ENCODE peak calls at places on chromosomes 11 and 22, in four cellular contexts. One of them, this sample, is unnamed.
A peak's percentile ranks its signal among the peaks of the same experiment; 100 is the strongest.

GRCh38 chr11:17258670-17259069 is 17.9 kb upstream of the NUCB2 start:
- DNase-seq in D721Med: no peak
- DNase-seq in AG04450: no peak
- DNase-seq in RWPE1: no peak
- DNase-seq in this sample: no peak

GRCh38 chr22:33328789-33329296 is 270.7 kb upstream of the SYN3 start:
- DNase-seq in D721Med: no peak
- DNase-seq in AG04450: peak; percentile 27
- DNase-seq in RWPE1: no peak
- DNase-seq in this sample: no peak

GRCh38 chr11:1782831-1783724 is 19.4 kb upstream of the CTSD start:
- DNase-seq in D721Med: no peak
- DNase-seq in AG04450: no peak
- DNase-seq in RWPE1: no peak
- DNase-seq in this sample: no peak

GRCh38 chr11:119663279-119663678 is 65.7 kb downstream of the NECTIN1 start:
- DNase-seq in D721Med: no peak
- DNase-seq in AG04450: no peak
- DNase-seq in RWPE1: no peak
- DNase-seq in this sample: no peak

GRCh38 chr11:47860526-47860925 is 12.4 kb upstream of the NUP160 start:
- DNase-seq in D721Med: no peak
- DNase-seq in AG04450: no peak
- DNase-seq in RWPE1: no peak
- DNase-seq in this sample: no peak

GRCh38 chr11:121082670-121083069 is 18.4 kb upstream of the TECTA start:
- DNase-seq in D721Med: no peak
- DNase-seq in AG04450: no peak
- DNase-seq in RWPE1: no peak
- DNase-seq in this sample: no peak

GRCh38 chr11:72522186-72522585 is 87.9 kb upstream of the CLPB start:
- DNase-seq in D721Med: no peak
- DNase-seq in AG04450: no peak
- DNase-seq in RWPE1: no peak
- DNase-seq in this sample: no peak

GRCh38 chr22:42066937-42067336 is 3.7 kb downstream of the NAGA start:
- DNase-seq in D721Med: no peak
- DNase-seq in AG04450: no peak
- DNase-seq in RWPE1: no peak
- DNase-seq in this sample: peak; percentile 55

GRCh38 chr11:116641561-116642045 is 131.2 kb downstream of the BUD13 start:
- DNase-seq in D721Med: peak; percentile 83
- DNase-seq in AG04450: no peak
- DNase-seq in RWPE1: peak; percentile 69
- DNase-seq in this sample: no peak

GRCh38 chr11:127268956-127269355 is 268.4 kb upstream of the KIRREL3 start:
- DNase-seq in D721Med: no peak
- DNase-seq in AG04450: no peak
- DNase-seq in RWPE1: no peak
- DNase-seq in this sample: no peak

GRCh38 chr11:74559934-74560309 is 32.5 kb upstream of the POLD3 start:
- DNase-seq in D721Med: no peak
- DNase-seq in AG04450: no peak
- DNase-seq in RWPE1: no peak
- DNase-seq in this sample: no peak

GRCh38 chr11:27963370-27963769 is 144.6 kb downstream of the KIF18A start:
- DNase-seq in D721Med: no peak
- DNase-seq in AG04450: no peak
- DNase-seq in RWPE1: no peak
- DNase-seq in this sample: no peak

GRCh38 chr11:96254087-96254486 is 88.9 kb downstream of the MAML2 start:
- DNase-seq in D721Med: no peak
- DNase-seq in AG04450: no peak
- DNase-seq in RWPE1: no peak
- DNase-seq in this sample: no peak

DNA sequence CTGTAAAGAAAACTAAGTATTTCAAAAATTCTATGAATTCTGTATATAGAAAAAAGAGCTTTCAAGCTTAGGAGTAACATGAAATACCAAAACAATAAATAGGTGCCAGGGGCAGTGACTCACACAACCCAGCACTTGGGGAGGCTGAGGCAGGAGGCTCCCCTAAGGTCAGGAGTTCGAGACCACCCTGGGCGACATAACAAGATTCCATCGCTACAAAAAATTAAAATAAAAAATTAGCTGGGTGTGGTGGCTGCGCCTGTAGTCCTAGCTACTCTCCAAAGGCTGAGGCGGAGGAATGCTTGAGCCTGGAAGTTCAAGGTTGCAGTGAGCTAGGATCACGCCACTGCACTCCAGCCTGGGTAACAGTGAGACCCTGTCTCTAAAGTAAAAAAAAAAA is 21.5 kb downstream of the ZNF280B start:
- DNase-seq in D721Med: no peak
- DNase-seq in AG04450: no peak
- DNase-seq in RWPE1: no peak
- DNase-seq in this sample: no peak
- TF ChIP-seq CTCF in D721Med: no peak
- TF ChIP-seq CTCF in AG04450: no peak
- TF ChIP-seq CTCF in RWPE1: no peak
- TF ChIP-seq CTCF in this sample: no peak

GRCh38 chr22:20431520-20432237 is 5.9 kb downstream of the SCARF2 start:
- DNase-seq in D721Med: no peak
- DNase-seq in AG04450: no peak
- DNase-seq in RWPE1: no peak
- DNase-seq in this sample: no peak

GRCh38 chr22:20432244-20432686 is 5.4 kb downstream of the SCARF2 start:
- DNase-seq in D721Med: no peak
- DNase-seq in AG04450: no peak
- DNase-seq in RWPE1: no peak
- DNase-seq in this sample: no peak

GRCh38 chr22:20430101-20430640 is 7.5 kb downstream of the SCARF2 start:
- DNase-seq in D721Med: peak; percentile 10
- DNase-seq in AG04450: no peak
- DNase-seq in RWPE1: no peak
- DNase-seq in this sample: no peak

GRCh38 chr22:20429254-20430100 is 8.1 kb downstream of the SCARF2 start:
- DNase-seq in D721Med: peak; percentile 16
- DNase-seq in AG04450: no peak
- DNase-seq in RWPE1: no peak
- DNase-seq in this sample: no peak

GRCh38 chr22:20430641-20431519 is 6.7 kb downstream of the SCARF2 start:
- DNase-seq in D721Med: peak; percentile 5
- DNase-seq in AG04450: no peak
- DNase-seq in RWPE1: peak; percentile 54
- DNase-seq in this sample: no peak
- TF ChIP-seq CTCF in D721Med: no peak
- TF ChIP-seq CTCF in AG04450: peak; percentile 2
- TF ChIP-seq CTCF in RWPE1: peak; percentile 65
- TF ChIP-seq CTCF in this sample: peak; percentile 69

DNA sequence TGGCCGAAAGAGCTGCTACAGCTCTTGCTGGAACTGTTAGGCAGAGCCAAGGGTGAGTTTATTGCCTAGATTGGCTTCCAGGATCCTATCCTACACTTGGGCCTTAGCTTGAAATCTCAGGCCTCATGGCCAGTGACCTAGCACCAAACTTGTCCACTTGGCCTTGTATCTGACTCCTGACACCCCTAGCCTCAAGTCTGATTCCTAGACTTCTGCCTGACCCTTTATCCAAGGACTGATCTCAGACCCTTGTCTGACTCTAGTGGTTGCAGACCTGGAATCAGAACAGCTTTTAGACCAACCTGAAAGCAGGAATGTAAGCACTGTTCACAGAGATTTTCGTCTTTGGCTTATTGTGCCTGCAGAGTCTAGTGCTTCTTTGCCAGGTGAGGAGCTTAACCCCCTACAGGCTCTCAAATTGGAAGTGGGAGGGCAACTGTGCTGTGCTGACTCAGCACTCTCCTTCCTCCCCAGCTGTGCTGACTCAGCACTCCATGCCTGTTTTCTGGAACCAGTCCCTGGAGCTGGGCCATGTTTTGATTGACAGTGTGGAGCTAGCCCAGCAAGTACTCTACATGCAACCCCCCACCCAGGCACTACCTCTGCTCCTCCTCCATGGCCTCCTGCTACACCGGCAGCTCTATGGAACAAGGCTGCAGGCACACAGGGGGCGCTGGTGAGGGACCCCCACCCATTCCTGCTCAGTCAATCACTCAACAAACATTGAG is 35.1 kb downstream of the RRP8 start:
- DNase-seq in D721Med: no peak
- DNase-seq in AG04450: peak; percentile 38
- DNase-seq in RWPE1: peak; percentile 32
- DNase-seq in this sample: no peak
- TF ChIP-seq CTCF in D721Med: peak; percentile 18
- TF ChIP-seq CTCF in AG04450: peak; percentile 13
- TF ChIP-seq CTCF in RWPE1: no peak
- TF ChIP-seq CTCF in this sample: no peak

GRCh38 chr11:12288934-12289666 is 88.3 kb upstream of the PARVA start:
- DNase-seq in D721Med: no peak
- DNase-seq in AG04450: no peak
- DNase-seq in RWPE1: no peak
- DNase-seq in this sample: peak; percentile 50

GRCh38 chr11:12287009-12287373 is 90.4 kb upstream of the PARVA start:
- DNase-seq in D721Med: no peak
- DNase-seq in AG04450: peak; percentile 92
- DNase-seq in RWPE1: peak; percentile 93
- DNase-seq in this sample: no peak

GRCh38 chr11:12286606-12287005 is 90.8 kb upstream of the PARVA start:
- DNase-seq in D721Med: no peak
- DNase-seq in AG04450: no peak
- DNase-seq in RWPE1: no peak
- DNase-seq in this sample: peak; percentile 32

GRCh38 chr11:12288212-12288933 is 89.0 kb upstream of the PARVA start:
- DNase-seq in D721Med: peak; percentile 90
- DNase-seq in AG04450: peak; percentile 87
- DNase-seq in RWPE1: peak; percentile 63
- DNase-seq in this sample: peak; percentile 87

DNA sequence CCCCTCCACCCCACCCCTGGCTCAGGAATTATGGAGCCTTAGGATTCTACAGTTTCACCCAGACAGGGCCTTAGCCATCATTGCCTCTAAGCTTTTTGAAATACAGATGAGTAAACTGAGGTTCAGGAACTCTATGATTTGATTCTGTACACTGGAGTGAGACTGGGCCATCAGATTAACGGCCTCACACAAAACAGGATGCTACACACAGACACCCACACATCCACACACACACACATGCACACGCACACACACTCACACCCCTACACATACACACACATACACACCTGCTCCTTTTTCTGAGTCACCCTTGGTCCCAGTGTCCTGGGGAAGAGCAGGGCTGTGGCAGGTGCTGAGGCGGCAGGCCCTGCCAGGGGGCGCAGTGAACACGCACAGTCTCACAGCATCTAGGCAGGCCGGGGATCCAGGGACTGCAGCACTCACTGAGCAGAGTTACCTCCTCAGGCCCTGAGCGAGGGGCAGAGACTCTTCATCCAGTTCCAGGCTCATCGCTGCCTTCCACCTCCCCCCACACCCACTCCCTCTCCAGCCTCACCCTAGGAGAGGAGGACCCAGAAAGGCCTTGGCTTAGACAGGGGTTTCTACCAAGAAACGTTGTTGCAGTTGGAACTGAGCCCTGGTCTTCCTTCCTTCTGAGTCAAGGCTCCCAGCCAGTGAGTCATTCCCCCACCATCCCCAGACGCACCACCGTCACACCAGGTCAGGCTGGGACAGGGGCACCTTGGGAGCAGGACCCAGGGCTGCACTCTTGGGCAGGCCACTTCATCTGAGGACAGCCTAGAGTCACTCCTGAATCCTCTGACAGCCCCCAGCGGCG is 89.8 kb upstream of the PARVA start:
- DNase-seq in D721Med: no peak
- DNase-seq in AG04450: peak; percentile 90
- DNase-seq in RWPE1: peak; percentile 90
- DNase-seq in this sample: peak; percentile 64
- TF ChIP-seq CTCF in D721Med: peak; percentile 28
- TF ChIP-seq CTCF in AG04450: peak; percentile 76
- TF ChIP-seq CTCF in RWPE1: peak; percentile 49
- TF ChIP-seq CTCF in this sample: peak; percentile 57

DNA sequence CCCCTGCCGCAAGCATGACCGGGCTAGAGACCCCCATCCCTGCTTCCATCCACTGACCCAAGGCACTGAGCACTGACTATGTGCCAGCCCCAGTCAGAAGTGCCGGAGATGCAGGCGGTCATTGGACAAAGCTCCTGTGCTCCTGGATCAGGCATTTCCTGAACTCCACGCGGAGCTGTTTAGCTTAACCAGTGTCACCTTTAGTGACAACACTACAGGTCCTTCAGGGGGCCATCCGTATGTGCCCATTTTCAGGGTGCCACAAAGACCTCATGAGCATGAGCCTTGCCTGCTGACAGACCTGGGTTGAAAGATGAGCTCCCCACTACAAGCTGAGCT is 63.0 kb upstream of the FGF3 start:
- DNase-seq in D721Med: no peak
- DNase-seq in AG04450: no peak
- DNase-seq in RWPE1: no peak
- DNase-seq in this sample: no peak
- TF ChIP-seq CTCF in D721Med: no peak
- TF ChIP-seq CTCF in AG04450: no peak
- TF ChIP-seq CTCF in RWPE1: no peak
- TF ChIP-seq CTCF in this sample: peak; percentile 1

GRCh38 chr11:46521947-46522681 is 71.7 kb downstream of the AMBRA1 start:
- DNase-seq in D721Med: no peak
- DNase-seq in AG04450: no peak
- DNase-seq in RWPE1: no peak
- DNase-seq in this sample: no peak
- TF ChIP-seq CTCF in D721Med: peak; percentile 9
- TF ChIP-seq CTCF in AG04450: peak; percentile 58
- TF ChIP-seq CTCF in RWPE1: no peak
- TF ChIP-seq CTCF in this sample: peak; percentile 52

GRCh38 chr11:61739413-61739812 is 13.0 kb upstream of the MYRF start:
- DNase-seq in D721Med: no peak
- DNase-seq in AG04450: no peak
- DNase-seq in RWPE1: no peak
- DNase-seq in this sample: no peak

GRCh38 chr11:61737131-61737530 is 15.3 kb upstream of the MYRF start:
- DNase-seq in D721Med: no peak
- DNase-seq in AG04450: no peak
- DNase-seq in RWPE1: no peak
- DNase-seq in this sample: no peak

GRCh38 chr11:61736310-61736709 is 16.1 kb upstream of the MYRF start:
- DNase-seq in D721Med: no peak
- DNase-seq in AG04450: no peak
- DNase-seq in RWPE1: no peak
- DNase-seq in this sample: no peak

GRCh38 chr11:61738776-61739175 is 13.7 kb upstream of the MYRF start:
- DNase-seq in D721Med: no peak
- DNase-seq in AG04450: no peak
- DNase-seq in RWPE1: no peak
- DNase-seq in this sample: no peak

GRCh38 chr11:61737636-61738386 is 14.6 kb upstream of the MYRF start:
- DNase-seq in D721Med: no peak
- DNase-seq in AG04450: no peak
- DNase-seq in RWPE1: no peak
- DNase-seq in this sample: no peak
- TF ChIP-seq CTCF in D721Med: no peak
- TF ChIP-seq CTCF in AG04450: no peak
- TF ChIP-seq CTCF in RWPE1: no peak
- TF ChIP-seq CTCF in this sample: no peak

GRCh38 chr11:99117603-99118002 is 96.9 kb downstream of the CNTN5 start:
- DNase-seq in D721Med: no peak
- DNase-seq in AG04450: no peak
- DNase-seq in RWPE1: no peak
- DNase-seq in this sample: no peak
- TF ChIP-seq CTCF in D721Med: no peak
- TF ChIP-seq CTCF in AG04450: no peak
- TF ChIP-seq CTCF in RWPE1: no peak
- TF ChIP-seq CTCF in this sample: no peak